ENCODE peak calls at places on chromosome 20, in six cellular contexts. One of them, this sample, is unnamed.

GRCh38 chr20:38878798-38879197 is 47.4 kb upstream of the FAM83D start:
- DNase-seq in H1: no peak
- DNase-seq in dorsolateral prefrontal cortex: no peak
- DNase-seq in GM06990: no peak
- DNase-seq in thyroid gland: no peak
- DNase-seq in AG10803: peak
- DNase-seq in this sample: no peak

GRCh38 chr20:40562031-40562430 is 127.0 kb downstream of the MAFB start:
- DNase-seq in thyroid gland: no peak
- DNase-seq in H1: no peak
- DNase-seq in dorsolateral prefrontal cortex: no peak
- DNase-seq in AG10803: peak
- DNase-seq in GM06990: no peak
- DNase-seq in this sample: no peak

GRCh38 chr20:20946122-20946759 is 159.9 kb downstream of the LINC00237 start:
- DNase-seq in thyroid gland: no peak
- DNase-seq in H1: no peak
- DNase-seq in AG10803: no peak
- DNase-seq in GM06990: no peak
- DNase-seq in dorsolateral prefrontal cortex: no peak
- DNase-seq in this sample: no peak

GRCh38 chr20:31674895-31675827 is 37.4 kb downstream of the COX4I2 start:
- DNase-seq in H1: no peak
- DNase-seq in GM06990: peak
- DNase-seq in thyroid gland: peak
- DNase-seq in dorsolateral prefrontal cortex: no peak
- DNase-seq in AG10803: peak
- DNase-seq in this sample: peak

GRCh38 chr20:43844778-43845614 is 69.7 kb upstream of the TOX2 start:
- DNase-seq in AG10803: peak
- DNase-seq in dorsolateral prefrontal cortex: no peak
- DNase-seq in H1: peak
- DNase-seq in thyroid gland: no peak
- DNase-seq in GM06990: no peak
- DNase-seq in this sample: no peak

GRCh38 chr20:8018928-8019177 is 708 bp downstream of the TMX4 start:
- DNase-seq in AG10803: peak
- DNase-seq in GM06990: no peak
- DNase-seq in dorsolateral prefrontal cortex: no peak
- DNase-seq in H1: no peak
- DNase-seq in thyroid gland: no peak
- DNase-seq in this sample: no peak

GRCh38 chr20:23640018-23640872 is 2.5 kb upstream of the CST3 start:
- DNase-seq in thyroid gland: no peak
- DNase-seq in AG10803: no peak
- DNase-seq in H1: no peak
- DNase-seq in dorsolateral prefrontal cortex: no peak
- DNase-seq in GM06990: no peak
- DNase-seq in this sample: peak

GRCh38 chr20:47204008-47204745 is 152.3 kb downstream of the ZMYND8 start:
- DNase-seq in AG10803: peak
- DNase-seq in H1: no peak
- DNase-seq in dorsolateral prefrontal cortex: no peak
- DNase-seq in GM06990: no peak
- DNase-seq in thyroid gland: no peak
- DNase-seq in this sample: no peak

GRCh38 chr20:56371977-56372376 is 13.2 kb downstream of the FAM210B start:
- DNase-seq in dorsolateral prefrontal cortex: no peak
- DNase-seq in thyroid gland: no peak
- DNase-seq in H1: no peak
- DNase-seq in GM06990: no peak
- DNase-seq in AG10803: no peak
- DNase-seq in this sample: no peak

GRCh38 chr20:48679603-48680002 is 148.2 kb downstream of the PREX1 start:
- DNase-seq in AG10803: no peak
- DNase-seq in H1: peak
- DNase-seq in GM06990: peak
- DNase-seq in dorsolateral prefrontal cortex: no peak
- DNase-seq in thyroid gland: no peak
- DNase-seq in this sample: no peak

GRCh38 chr20:17825251-17825691 is 125.5 kb downstream of the BANF2 start:
- DNase-seq in dorsolateral prefrontal cortex: no peak
- DNase-seq in H1: no peak
- DNase-seq in AG10803: peak
- DNase-seq in thyroid gland: no peak
- DNase-seq in GM06990: no peak
- DNase-seq in this sample: no peak

GRCh38 chr20:58718729-58719128 is 26.1 kb downstream of the NPEPL1 start:
- DNase-seq in AG10803: no peak
- DNase-seq in dorsolateral prefrontal cortex: peak
- DNase-seq in thyroid gland: no peak
- DNase-seq in H1: peak
- DNase-seq in GM06990: no peak
- DNase-seq in this sample: no peak

GRCh38 chr20:2337142-2337541 is 41.3 kb downstream of the TGM3 start:
- DNase-seq in GM06990: no peak
- DNase-seq in AG10803: no peak
- DNase-seq in H1: peak
- DNase-seq in thyroid gland: no peak
- DNase-seq in dorsolateral prefrontal cortex: no peak
- DNase-seq in this sample: no peak

GRCh38 chr20:58760881-58761280 is 68.3 kb downstream of the NPEPL1 start:
- DNase-seq in GM06990: no peak
- DNase-seq in dorsolateral prefrontal cortex: no peak
- DNase-seq in H1: no peak
- DNase-seq in thyroid gland: no peak
- DNase-seq in AG10803: no peak
- DNase-seq in this sample: no peak

GRCh38 chr20:61661025-61661424 is 404.7 kb downstream of the TAF4 start:
- DNase-seq in dorsolateral prefrontal cortex: no peak
- DNase-seq in GM06990: no peak
- DNase-seq in H1: no peak
- DNase-seq in AG10803: no peak
- DNase-seq in thyroid gland: no peak
- DNase-seq in this sample: no peak

GRCh38 chr20:44218441-44218840 is 7.9 kb upstream of the OSER1 start:
- DNase-seq in H1: no peak
- DNase-seq in thyroid gland: no peak
- DNase-seq in GM06990: no peak
- DNase-seq in dorsolateral prefrontal cortex: no peak
- DNase-seq in AG10803: no peak
- DNase-seq in this sample: no peak

GRCh38 chr20:56778765-56779195 is 149.7 kb downstream of the TFAP2C start:
- DNase-seq in dorsolateral prefrontal cortex: no peak
- DNase-seq in thyroid gland: peak
- DNase-seq in AG10803: no peak
- DNase-seq in GM06990: no peak
- DNase-seq in H1: peak
- DNase-seq in this sample: no peak

GRCh38 chr20:40678286-40678835 is 10.7 kb downstream of the MAFB start:
- DNase-seq in AG10803: no peak
- DNase-seq in dorsolateral prefrontal cortex: no peak
- DNase-seq in thyroid gland: peak
- DNase-seq in H1: no peak
- DNase-seq in GM06990: no peak
- DNase-seq in this sample: no peak

GRCh38 chr20:17875106-17875980 is 93.3 kb downstream of the SNX5 start:
- DNase-seq in H1: no peak
- DNase-seq in dorsolateral prefrontal cortex: no peak
- DNase-seq in thyroid gland: peak
- DNase-seq in GM06990: no peak
- DNase-seq in AG10803: peak
- DNase-seq in this sample: no peak

GRCh38 chr20:57773059-57773815 is 63.4 kb upstream of the PMEPA1 start:
- DNase-seq in AG10803: no peak
- DNase-seq in GM06990: no peak
- DNase-seq in thyroid gland: no peak
- DNase-seq in H1: no peak
- DNase-seq in dorsolateral prefrontal cortex: no peak
- DNase-seq in this sample: no peak

GRCh38 chr20:58688414-58688813 is 4.2 kb upstream of the NPEPL1 start:
- DNase-seq in dorsolateral prefrontal cortex: no peak
- DNase-seq in GM06990: no peak
- DNase-seq in H1: no peak
- DNase-seq in AG10803: no peak
- DNase-seq in thyroid gland: no peak
- DNase-seq in this sample: no peak

DNA sequence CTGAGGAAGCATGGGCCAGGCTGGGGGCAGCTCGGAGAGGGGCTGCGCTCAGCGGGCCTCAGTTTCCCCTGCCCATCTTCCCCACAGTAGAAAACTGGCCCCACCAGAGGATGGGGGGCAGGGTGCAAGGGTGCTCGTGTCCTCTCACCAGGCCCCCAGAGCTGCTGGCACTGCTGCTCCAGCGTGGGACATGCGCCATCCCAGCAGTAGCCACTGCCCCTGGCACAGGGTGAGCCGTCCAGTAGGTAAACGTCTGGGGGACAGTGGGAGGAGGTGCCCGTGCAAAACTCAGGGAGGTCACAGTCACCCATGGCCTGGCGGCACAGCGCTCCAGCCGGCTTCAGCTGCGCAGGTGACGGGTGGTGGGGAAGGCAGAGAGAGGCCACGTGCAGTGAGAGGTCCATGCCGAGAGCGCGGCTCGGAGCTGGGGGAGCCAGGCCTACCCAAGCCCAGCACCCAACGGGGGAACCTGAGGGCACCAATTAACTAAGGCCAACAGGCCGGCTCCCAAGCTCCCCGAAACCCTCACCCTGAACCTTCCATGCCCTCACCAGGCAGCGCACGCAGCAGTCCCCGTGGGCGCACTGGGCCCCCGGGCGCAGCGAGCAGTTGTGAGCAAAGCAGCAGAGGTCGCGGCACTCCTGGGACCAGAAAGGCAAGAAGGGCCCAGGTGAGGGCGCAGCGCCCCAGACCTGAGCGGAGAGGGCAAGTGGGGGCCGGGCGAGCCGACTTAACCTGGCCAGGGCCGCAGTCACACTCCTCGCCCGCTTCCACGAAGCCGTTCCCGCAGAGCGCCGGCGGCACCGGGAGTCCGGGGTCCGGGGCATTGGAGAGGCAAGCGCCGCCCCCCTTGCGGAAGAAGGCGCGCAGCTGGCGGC is 9.0 kb upstream of the GFRA4 start:
- DNase-seq in GM06990: no peak
- DNase-seq in thyroid gland: peak
- DNase-seq in H1: peak
- DNase-seq in AG10803: no peak
- DNase-seq in dorsolateral prefrontal cortex: no peak
- DNase-seq in this sample: no peak
- TF ChIP-seq CTCF in GM06990: peak
- TF ChIP-seq CTCF in thyroid gland: no peak
- TF ChIP-seq CTCF in H1: peak
- TF ChIP-seq CTCF in AG10803: no peak
- TF ChIP-seq CTCF in dorsolateral prefrontal cortex: no peak
- TF ChIP-seq CTCF in this sample: no peak

DNA sequence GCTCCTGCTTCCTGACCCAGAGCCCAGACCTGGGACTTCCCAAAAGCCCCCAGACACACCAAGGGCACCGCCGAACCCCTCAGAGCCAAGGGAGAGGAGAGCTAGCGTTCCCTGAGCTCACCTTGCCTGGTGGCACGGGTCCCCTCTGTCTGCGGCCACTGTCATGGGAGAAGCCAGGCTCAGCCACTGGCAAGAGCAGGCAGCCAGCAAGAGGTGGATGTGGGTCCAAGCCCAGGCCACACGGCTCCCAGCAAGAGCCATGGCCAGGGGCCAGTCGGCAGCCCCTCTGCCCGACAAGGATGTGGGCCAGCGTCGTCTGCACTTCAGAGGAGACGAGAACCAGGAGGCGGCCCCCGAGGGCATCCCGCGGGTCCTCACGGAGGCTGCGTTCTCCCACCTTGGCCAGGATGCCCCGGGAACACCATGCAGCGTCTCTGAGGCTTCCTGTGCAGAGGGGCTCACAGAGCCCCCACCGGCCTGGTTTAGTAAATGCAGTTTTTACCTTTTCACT is 2.2 kb upstream of the PPDPF start:
- DNase-seq in GM06990: peak
- DNase-seq in thyroid gland: no peak
- DNase-seq in H1: peak
- DNase-seq in AG10803: no peak
- DNase-seq in dorsolateral prefrontal cortex: peak
- DNase-seq in this sample: no peak
- TF ChIP-seq CTCF in GM06990: no peak
- TF ChIP-seq CTCF in thyroid gland: no peak
- TF ChIP-seq CTCF in H1: peak
- TF ChIP-seq CTCF in AG10803: no peak
- TF ChIP-seq CTCF in dorsolateral prefrontal cortex: no peak
- TF ChIP-seq CTCF in this sample: no peak

DNA sequence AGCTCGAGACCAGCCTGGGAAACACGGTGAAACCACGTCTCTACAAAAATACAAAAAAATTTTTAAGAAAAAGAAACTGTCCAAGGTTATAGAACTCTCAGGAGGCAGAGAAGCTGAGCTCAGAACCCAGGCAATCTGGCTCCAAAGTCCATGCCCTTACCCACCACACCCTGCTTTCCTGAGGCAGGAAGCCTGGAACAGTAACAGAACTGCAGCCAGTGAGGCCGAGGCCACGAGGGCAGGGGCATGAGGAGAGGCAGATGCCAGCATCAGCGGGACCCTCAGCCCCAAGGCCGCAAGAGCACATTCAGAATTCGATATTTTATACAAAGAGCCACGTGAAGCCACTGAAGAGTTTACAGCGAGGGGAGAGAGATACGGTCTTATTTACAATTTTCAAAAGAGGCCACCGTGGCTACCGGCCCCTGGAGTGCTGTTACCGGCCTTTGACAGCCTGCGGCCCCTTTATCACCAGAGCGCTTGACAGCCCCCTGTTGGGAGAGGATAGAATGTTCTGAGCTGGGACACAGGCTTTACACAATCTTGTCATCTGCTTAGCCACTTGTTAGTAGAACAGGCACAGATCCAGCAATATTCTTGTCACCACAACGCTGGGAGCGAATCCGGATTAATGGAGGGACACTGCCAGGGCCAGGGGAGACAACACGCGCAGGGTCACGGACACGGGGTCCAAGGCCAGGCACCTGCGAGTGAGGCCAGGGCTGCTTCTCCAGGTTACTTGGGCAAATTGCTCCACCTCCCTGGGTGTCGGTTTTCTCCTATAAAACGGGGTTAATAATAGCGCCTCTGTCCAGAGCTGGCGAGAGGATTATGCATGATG is 5.6 kb downstream of the SPATA2 start:
- DNase-seq in thyroid gland: no peak
- DNase-seq in dorsolateral prefrontal cortex: no peak
- DNase-seq in GM06990: no peak
- DNase-seq in AG10803: no peak
- DNase-seq in H1: no peak
- DNase-seq in this sample: no peak
- TF ChIP-seq CTCF in thyroid gland: no peak
- TF ChIP-seq CTCF in dorsolateral prefrontal cortex: peak
- TF ChIP-seq CTCF in GM06990: peak
- TF ChIP-seq CTCF in AG10803: peak
- TF ChIP-seq CTCF in H1: peak
- TF ChIP-seq CTCF in this sample: no peak

DNA sequence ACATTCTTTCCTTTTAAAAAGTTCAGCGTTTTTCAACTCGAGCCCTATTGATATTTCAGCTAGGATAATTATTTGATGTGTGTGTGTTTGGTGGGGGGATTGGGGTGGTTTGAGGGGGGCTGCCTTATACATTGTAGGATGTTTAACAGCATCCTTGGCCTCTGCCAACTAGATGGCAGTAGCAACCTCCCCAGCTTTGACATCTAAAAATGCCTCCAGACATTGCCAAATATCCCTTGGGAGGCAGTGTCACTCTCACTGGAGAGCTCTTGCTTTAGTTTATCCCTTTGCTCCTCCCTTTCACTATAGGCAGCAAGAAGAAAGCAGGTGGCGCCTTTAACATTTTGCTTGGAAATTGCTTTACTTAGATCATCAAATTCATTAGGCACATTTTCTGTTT is 14.6 kb upstream of the TP53TG5 start:
- DNase-seq in thyroid gland: no peak
- DNase-seq in GM06990: no peak
- DNase-seq in dorsolateral prefrontal cortex: no peak
- DNase-seq in AG10803: no peak
- DNase-seq in H1: no peak
- DNase-seq in this sample: no peak
- TF ChIP-seq CTCF in thyroid gland: no peak
- TF ChIP-seq CTCF in GM06990: no peak
- TF ChIP-seq CTCF in dorsolateral prefrontal cortex: peak
- TF ChIP-seq CTCF in AG10803: no peak
- TF ChIP-seq CTCF in H1: peak
- TF ChIP-seq CTCF in this sample: no peak

This sample was measured in GM13977.